ENCODE peak calls at places on chromosome 9, in ten cellular contexts. M is tibial artery; J is left lung; Q is A549; O is IMR-90; P is CD4-positive, CD25-positive, alpha-beta regulatory T cell; C is cardiac muscle cell; N is upper lobe of right lung; H is tibial nerve; R is PC-3. V is an unnamed sample.
A peak's percentile ranks its signal among the peaks of the same experiment; 100 is the strongest.

GRCh38 chr9:20683351-20684034 is 566 bp upstream of the FOCAD start:
- DNase-seq in M (peak; percentile 75), J (peak; percentile 41), Q (peak; percentile 34), O (peak; percentile 70), P (peak; percentile 51), C (peak; percentile 88), N (no peak), H (peak; percentile 76), R (peak; percentile 17), V (peak; percentile 63)

GRCh38 chr9:4237748-4238511 is 61.9 kb downstream of the GLIS3 start:
- DNase-seq in M (no peak), J (no peak), Q (no peak), O (no peak), P (no peak), C (no peak), N (no peak), H (no peak), R (no peak), V (no peak)

GRCh38 chr9:107174441-107174840 is 108.6 kb upstream of the RAD23B start:
- DNase-seq in M (no peak), J (no peak), Q (no peak), O (no peak), P (no peak), C (peak; percentile 63), N (no peak), H (no peak), R (no peak), V (no peak)

GRCh38 chr9:105146677-105147076 is 97.8 kb upstream of the SLC44A1 start:
- DNase-seq in M (no peak), J (no peak), Q (no peak), O (no peak), P (no peak), C (no peak), N (no peak), H (no peak), R (no peak), V (no peak)

GRCh38 chr9:134775552-134775951 is 105.1 kb upstream of the FCN2 start:
- DNase-seq in M (no peak), J (no peak), Q (no peak), O (peak; percentile 91), P (no peak), C (peak; percentile 25), N (no peak), H (no peak), R (peak; percentile 5), V (no peak)

GRCh38 chr9:88218721-88219120 is 80.4 kb upstream of the SPATA31C2 start:
- DNase-seq in M (no peak), J (no peak), Q (no peak), O (peak; percentile 80), P (no peak), C (peak; percentile 43), N (no peak), H (no peak), R (no peak), V (no peak)

GRCh38 chr9:32580631-32581300 is 7.8 kb upstream of the NDUFB6 start:
- DNase-seq in M (no peak), J (no peak), Q (no peak), O (no peak), P (no peak), C (no peak), N (no peak), H (no peak), R (no peak), V (no peak)

GRCh38 chr9:135339378-135339973 is 140.1 kb upstream of the PPP1R26 start:
- DNase-seq in M (no peak), J (peak; percentile 12), Q (no peak), O (no peak), P (no peak), C (no peak), N (peak; percentile 57), H (no peak), R (no peak), V (no peak)

GRCh38 chr9:2018764-2019548 is 3.8 kb downstream of the SMARCA2 start:
- DNase-seq in M (no peak), J (no peak), Q (no peak), O (no peak), P (no peak), C (no peak), N (no peak), H (no peak), R (no peak), V (no peak)

GRCh38 chr9:21077842-21078241 is at the start of gene IFNB1:
- DNase-seq in M (no peak), J (no peak), Q (no peak), O (no peak), P (no peak), C (no peak), N (no peak), H (no peak), R (no peak), V (no peak)

GRCh38 chr9:91825422-91825821 is 124.6 kb downstream of the ROR2 start:
- DNase-seq in M (no peak), J (no peak), Q (no peak), O (peak; percentile 13), P (no peak), C (peak; percentile 68), N (no peak), H (no peak), R (peak; percentile 64), V (no peak)

GRCh38 chr9:95078934-95079333 is 238.6 kb downstream of the FANCC start:
- DNase-seq in M (peak; percentile 63), J (peak; percentile 71), Q (no peak), O (no peak), P (no peak), C (no peak), N (peak; percentile 83), H (no peak), R (no peak), V (no peak)

GRCh38 chr9:95079461-95079860 is 238.0 kb downstream of the FANCC start:
- DNase-seq in M (peak; percentile 65), J (no peak), Q (no peak), O (no peak), P (no peak), C (no peak), N (peak; percentile 59), H (no peak), R (no peak), V (no peak)

GRCh38 chr9:95077766-95078382 is 239.6 kb downstream of the FANCC start:
- DNase-seq in M (peak; percentile 65), J (no peak), Q (no peak), O (no peak), P (no peak), C (no peak), N (peak; percentile 54), H (no peak), R (no peak), V (no peak)

GRCh38 chr9:95077053-95077765 is 240.3 kb downstream of the FANCC start:
- DNase-seq in M (peak; percentile 74), J (no peak), Q (no peak), O (no peak), P (no peak), C (no peak), N (peak; percentile 46), H (no peak), R (no peak), V (no peak)

GRCh38 chr9:95078516-95078915 is 239.0 kb downstream of the FANCC start:
- DNase-seq in M (peak; percentile 65), J (no peak), Q (no peak), O (no peak), P (no peak), C (no peak), N (peak; percentile 54), H (no peak), R (no peak), V (no peak)
- H3K4me1 ChIP-seq in M (peaks cover 100% of the 10 kb centered on the region), J (peaks cover 23% of the 10 kb centered on the region), Q (peaks cover 93% of the 10 kb centered on the region), O (peaks cover 19% of the 10 kb centered on the region), P (no peaks in the 10 kb centered on the region), C (peaks cover 36% of the 10 kb centered on the region), N (peaks cover 17% of the 10 kb centered on the region), H (peaks cover 82% of the 10 kb centered on the region), R (no peaks in the 10 kb centered on the region), V (peaks cover 17% of the 10 kb centered on the region)

DNA sequence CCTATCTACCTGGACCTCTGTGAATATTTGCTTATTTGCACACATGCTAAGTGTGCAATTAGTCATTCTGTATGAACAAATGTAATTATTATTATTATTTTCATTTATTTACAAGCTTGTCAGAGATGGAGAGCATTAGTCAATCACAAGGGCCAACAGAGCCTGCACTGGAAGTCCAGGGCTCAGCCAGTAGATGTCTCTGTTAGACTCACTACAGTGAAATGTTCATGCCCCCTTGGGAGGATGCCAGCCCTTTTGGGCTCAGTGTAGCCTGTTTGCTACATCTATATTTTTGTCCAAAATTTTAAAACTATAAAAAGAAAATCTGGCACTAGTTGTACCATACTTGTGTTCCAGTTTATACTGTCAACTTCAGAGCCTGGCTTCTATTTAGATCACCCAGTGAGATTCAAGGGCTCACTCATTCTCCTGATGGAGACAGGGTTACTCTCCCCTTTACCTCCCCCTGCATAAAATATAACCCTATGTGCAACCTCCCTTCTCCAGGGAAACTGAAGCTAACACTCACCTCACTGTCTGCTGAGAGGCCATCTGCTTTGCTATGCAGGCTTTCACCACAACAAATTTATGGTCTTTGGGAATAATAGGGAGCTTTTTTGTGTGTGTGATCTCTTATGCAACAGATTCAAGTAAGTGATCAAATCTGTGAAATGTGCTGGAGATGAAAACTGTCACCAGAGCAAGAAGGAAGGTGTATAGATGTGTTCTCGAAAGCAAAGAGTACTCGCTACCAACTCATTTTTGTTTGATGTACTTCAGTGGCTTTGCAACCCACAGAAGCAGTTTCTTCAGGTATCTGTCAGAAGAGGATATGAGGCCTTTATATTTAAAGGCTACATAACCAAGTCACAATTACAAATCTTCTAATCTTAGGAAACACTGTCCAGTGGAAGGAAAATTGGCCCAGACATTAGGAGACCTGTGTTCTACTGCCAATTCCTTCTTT is 99.9 kb upstream of the TLE4 start:
- DNase-seq in M (peak; percentile 90), J (peak; percentile 47), Q (no peak), O (peak; percentile 35), P (no peak), C (peak; percentile 65), N (no peak), H (peak; percentile 86), R (peak; percentile 66), V (peak; percentile 60)
- H3K4me1 ChIP-seq in M (peaks cover 10% of the 10 kb centered on the region), J (no peaks in the 10 kb centered on the region), Q (no peaks in the 10 kb centered on the region), O (no peaks in the 10 kb centered on the region), P (no peaks in the 10 kb centered on the region), C (no peaks in the 10 kb centered on the region), N (no peaks in the 10 kb centered on the region), H (no peaks in the 10 kb centered on the region), R (no peaks in the 10 kb centered on the region), V (no peaks in the 10 kb centered on the region)

DNA sequence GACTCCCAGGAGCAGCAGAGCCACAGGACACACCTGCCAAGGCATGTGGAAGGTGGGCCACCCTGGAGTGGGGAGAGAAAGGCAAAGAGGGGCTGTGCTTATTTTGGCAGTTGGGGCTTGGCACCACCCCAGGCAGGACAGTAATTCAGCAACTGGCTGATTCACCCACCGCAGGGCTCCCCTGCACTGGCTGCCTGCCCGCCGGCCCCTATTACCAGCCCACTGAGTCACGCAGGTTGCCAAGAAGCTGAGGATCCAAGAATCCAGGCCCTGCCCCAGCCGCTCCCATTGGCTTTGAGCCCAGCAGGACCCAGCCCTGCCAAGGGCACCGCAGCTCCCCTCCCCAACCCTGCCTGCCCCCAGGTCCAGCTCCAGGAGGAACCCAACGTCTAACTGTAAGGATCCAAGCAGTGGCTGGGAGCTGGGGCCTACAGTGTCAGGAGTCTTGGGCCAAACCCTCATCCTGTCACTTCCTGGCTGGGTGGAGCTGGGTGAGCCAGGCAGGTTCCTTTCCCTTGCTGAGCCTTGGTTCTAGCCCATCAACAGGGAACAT is 14.2 kb upstream of the RALGDS start:
- DNase-seq in M (no peak), J (peak; percentile 79), Q (peak; percentile 86), O (peak; percentile 86), P (peak; percentile 58), C (peak; percentile 80), N (peak; percentile 84), H (no peak), R (peak; percentile 97), V (peak; percentile 95)
- H3K4me1 ChIP-seq in M (peaks cover 46% of the 10 kb centered on the region), J (peaks cover 44% of the 10 kb centered on the region), Q (peaks cover 69% of the 10 kb centered on the region), O (peaks cover 31% of the 10 kb centered on the region), P (peaks cover 85% of the 10 kb centered on the region), C (peaks cover 17% of the 10 kb centered on the region), N (peaks cover 55% of the 10 kb centered on the region), H (peaks cover 85% of the 10 kb centered on the region), R (peaks cover 31% of the 10 kb centered on the region), V (peaks cover 48% of the 10 kb centered on the region)

GRCh38 chr9:130193119-130193518 is 20.9 kb downstream of the NCS1 start:
- DNase-seq in M (no peak), J (no peak), Q (no peak), O (no peak), P (no peak), C (no peak), N (no peak), H (no peak), R (no peak), V (no peak)
- H3K4me1 ChIP-seq in M (peaks cover 100% of the 10 kb centered on the region), J (no peaks in the 10 kb centered on the region), Q (no peaks in the 10 kb centered on the region), O (peaks cover 30% of the 10 kb centered on the region), P (no peaks in the 10 kb centered on the region), C (peaks cover 50% of the 10 kb centered on the region), N (no peaks in the 10 kb centered on the region), H (no peaks in the 10 kb centered on the region), R (no peaks in the 10 kb centered on the region), V (no peaks in the 10 kb centered on the region)